ENCODE peak calls at places on chromosome 10, in ten cellular contexts. H is adrenal gland, G is pancreas, A is cardiac muscle cell, N is esophagus squamous epithelium, L is adipocyte, T is heart left ventricle, D is vagina, J is ovary, R is left ventricle myocardium inferior. P is an unnamed sample.
A peak's percentile ranks its signal among the peaks of the same experiment; 100 is the strongest.

GRCh38 chr10:1609596-1609995 is 127.7 kb downstream of the ADARB2 start:
- DNase-seq in N (no peak), L (no peak), A (no peak), J (no peak), T (no peak), G (no peak), R (no peak), D (no peak), H (no peak), P (no peak)

GRCh38 chr10:102434251-102434913 is 2.0 kb upstream of the CUEDC2 start:
- DNase-seq in A (no peak), R (no peak), G (no peak), T (no peak), D (no peak), N (no peak), H (no peak), J (no peak), L (peak; percentile 77), P (no peak)

GRCh38 chr10:47456096-47456485 is 27.8 kb downstream of the ANXA8 start:
- DNase-seq in H (no peak), T (no peak), J (peak; percentile 2), A (no peak), N (no peak), R (no peak), D (no peak), L (no peak), G (no peak), P (no peak)

GRCh38 chr10:30705625-30706149 is 76.1 kb upstream of the LYZL2 start:
- DNase-seq in A (no peak), H (no peak), J (no peak), R (no peak), G (no peak), D (no peak), T (no peak), L (no peak), N (no peak), P (no peak)

GRCh38 chr10:101137271-101137670 is 6.2 kb downstream of the TLX1 start:
- DNase-seq in T (no peak), J (no peak), D (no peak), N (no peak), R (no peak), L (no peak), G (no peak), A (no peak), H (no peak), P (no peak)

GRCh38 chr10:13219685-13220670 is 14.2 kb downstream of the UCMA start:
- DNase-seq in G (no peak), J (no peak), L (peak; percentile 17), T (no peak), D (no peak), A (no peak), R (no peak), N (no peak), H (no peak), P (no peak)

GRCh38 chr10:11612004-11613001 is 853 bp upstream of the USP6NL start:
- DNase-seq in G (no peak), R (no peak), H (no peak), T (no peak), N (no peak), D (no peak), L (peak; percentile 18), J (peak; percentile 17), A (no peak), P (no peak)

GRCh38 chr10:32413513-32413912 is 32.4 kb upstream of the CCDC7 start:
- DNase-seq in G (no peak), T (no peak), H (peak; percentile 34), L (peak; percentile 64), N (no peak), R (no peak), A (no peak), J (no peak), D (no peak), P (no peak)

GRCh38 chr10:91987397-91988037 is 63.9 kb downstream of the BTAF1 start:
- DNase-seq in J (no peak), R (no peak), N (no peak), D (no peak), L (no peak), H (no peak), T (no peak), A (no peak), G (no peak), P (no peak)

GRCh38 chr10:112161757-112162518 is 21.6 kb downstream of the GPAM start:
- DNase-seq in J (no peak), R (no peak), H (no peak), N (no peak), A (no peak), D (no peak), L (no peak), T (no peak), G (no peak), P (no peak)

GRCh38 chr10:112160834-112161233 is 22.7 kb downstream of the GPAM start:
- DNase-seq in A (no peak), G (no peak), N (no peak), T (no peak), J (no peak), D (no peak), H (no peak), L (no peak), R (no peak), P (no peak)

GRCh38 chr10:112166800-112167199 is 16.8 kb downstream of the GPAM start:
- DNase-seq in H (no peak), N (no peak), T (no peak), J (no peak), D (no peak), G (no peak), L (no peak), R (no peak), A (no peak), P (no peak)
- H3K9me3 ChIP-seq in H (no peaks in the 10 kb centered on the region), N (no peaks in the 10 kb centered on the region), T (no peaks in the 10 kb centered on the region), J (no peaks in the 10 kb centered on the region), D (no peaks in the 10 kb centered on the region), G (no peaks in the 10 kb centered on the region), L (no peaks in the 10 kb centered on the region), R (no peaks in the 10 kb centered on the region), A (no peaks in the 10 kb centered on the region), P (no peaks in the 10 kb centered on the region)

DNA sequence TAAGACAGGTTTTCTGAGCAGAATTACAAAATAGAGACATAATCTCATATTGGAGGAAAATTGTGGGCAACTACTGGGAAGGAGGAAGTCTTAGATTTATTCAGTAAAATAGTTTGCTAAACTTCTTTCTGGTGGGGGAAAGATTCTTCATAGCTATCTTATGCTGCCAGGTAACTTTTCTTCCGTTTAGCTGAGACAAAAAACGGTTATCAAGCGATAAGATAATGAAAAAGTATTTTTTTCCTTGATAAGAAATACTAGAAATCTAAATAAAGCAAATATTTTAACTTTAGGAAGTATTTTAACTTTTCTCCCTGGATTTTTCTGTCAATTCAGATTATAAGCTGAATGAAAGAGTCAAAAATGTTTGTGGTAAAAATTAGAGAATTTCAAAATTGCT is 52.3 kb downstream of the JMJD1C start:
- DNase-seq in T (no peak), H (no peak), R (no peak), A (no peak), L (no peak), D (no peak), N (no peak), G (no peak), J (no peak), P (no peak)
- H3K9me3 ChIP-seq in T (no peaks in the 10 kb centered on the region), H (no peaks in the 10 kb centered on the region), R (no peaks in the 10 kb centered on the region), A (no peaks in the 10 kb centered on the region), L (no peaks in the 10 kb centered on the region), D (no peaks in the 10 kb centered on the region), N (no peaks in the 10 kb centered on the region), G (no peaks in the 10 kb centered on the region), J (no peaks in the 10 kb centered on the region), P (no peaks in the 10 kb centered on the region)

DNA sequence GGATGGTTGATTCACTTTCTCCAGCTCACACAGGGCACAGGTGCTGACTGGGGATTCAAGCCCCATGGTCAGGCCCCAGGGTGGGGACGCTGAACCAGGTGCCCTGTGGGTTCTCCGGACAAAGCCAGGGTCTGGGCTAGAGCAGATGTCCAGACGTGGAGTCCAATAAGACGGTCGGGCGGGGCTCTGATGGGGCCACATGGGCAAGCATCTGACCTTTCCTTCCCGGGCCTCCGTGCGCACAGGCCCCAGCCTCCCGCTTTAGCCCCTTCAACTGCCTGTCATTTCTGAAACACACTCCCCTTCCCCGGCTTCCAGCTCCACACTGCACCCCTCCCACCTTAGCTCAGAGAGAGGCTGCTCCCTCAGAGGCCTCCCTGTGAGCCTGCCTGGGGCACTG is 153.0 kb upstream of the PPP2R2D start:
- DNase-seq in D (no peak), T (no peak), G (no peak), L (no peak), H (no peak), A (no peak), N (no peak), J (no peak), R (no peak), P (no peak)
- H3K9me3 ChIP-seq in D (no peaks in the 10 kb centered on the region), T (no peaks in the 10 kb centered on the region), G (no peaks in the 10 kb centered on the region), L (no peaks in the 10 kb centered on the region), H (no peaks in the 10 kb centered on the region), A (no peaks in the 10 kb centered on the region), N (no peaks in the 10 kb centered on the region), J (no peaks in the 10 kb centered on the region), R (no peaks in the 10 kb centered on the region), P (no peaks in the 10 kb centered on the region)

GRCh38 chr10:23069019-23069665 is 26.2 kb upstream of the MSRB2 start:
- DNase-seq in A (no peak), R (no peak), H (no peak), G (no peak), J (no peak), T (no peak), D (no peak), L (no peak), N (no peak), P (no peak)
- H3K9me3 ChIP-seq in A (no peaks in the 10 kb centered on the region), R (no peaks in the 10 kb centered on the region), H (no peaks in the 10 kb centered on the region), G (no peaks in the 10 kb centered on the region), J (no peaks in the 10 kb centered on the region), T (no peaks in the 10 kb centered on the region), D (no peaks in the 10 kb centered on the region), L (no peaks in the 10 kb centered on the region), N (no peaks in the 10 kb centered on the region), P (no peaks in the 10 kb centered on the region)

GRCh38 chr10:37741831-37742230 is 115.6 kb downstream of the ZNF248 start:
- DNase-seq in R (no peak), H (no peak), G (no peak), D (no peak), N (no peak), J (no peak), T (no peak), A (no peak), L (no peak), P (no peak)
- H3K9me3 ChIP-seq in R (no peaks in the 10 kb centered on the region), H (no peaks in the 10 kb centered on the region), G (no peaks in the 10 kb centered on the region), D (no peaks in the 10 kb centered on the region), N (no peaks in the 10 kb centered on the region), J (no peaks in the 10 kb centered on the region), T (no peaks in the 10 kb centered on the region), A (no peaks in the 10 kb centered on the region), L (no peaks in the 10 kb centered on the region), P (no peaks in the 10 kb centered on the region)

P was measured in heart right ventricle.